ENCODE peak calls at places on chromosomes 6 and 20, in ten cellular contexts. J is PC-9, A is GM23338, O is HCT116, K is OCI-LY7, N is MM.1S, W is hepatocyte, D is GM23248, S is PC-3, Y is SK-N-SH. R is an unnamed sample.

GRCh38 chr6:33586108-33586640 is 6.1 kb upstream of the BAK1 start:
- DNase-seq in J (no peak), S (no peak), O (no peak), D (no peak), A (no peak), W (no peak), Y (no peak), K (no peak), N (no peak), R (no peak)

GRCh38 chr6:54992789-54993188 is 146.2 kb downstream of the FAM83B start:
- DNase-seq in Y (no peak), W (no peak), A (peak; percentile 68), D (peak; percentile 14), N (peak; percentile 61), O (no peak), S (no peak), J (no peak), K (peak; percentile 15), R (no peak)

GRCh38 chr6:16273266-16273665 is 34.9 kb downstream of the GMPR start:
- DNase-seq in N (no peak), D (peak; percentile 28), J (no peak), Y (no peak), K (no peak), O (no peak), W (peak; percentile 38), S (peak; percentile 11), A (no peak), R (no peak)

GRCh38 chr20:15141880-15142279 is 804.5 kb upstream of the FLRT3 start:
- DNase-seq in Y (no peak), D (no peak), N (no peak), W (no peak), K (no peak), J (no peak), O (no peak), A (no peak), S (no peak), R (no peak)

GRCh38 chr20:4051413-4052138 is 36.2 kb upstream of the RNF24 start:
- DNase-seq in W (no peak), N (no peak), S (no peak), Y (no peak), D (peak; percentile 32), A (no peak), J (no peak), O (no peak), K (no peak), R (no peak)

GRCh38 chr6:163309491-163310026 is 105.0 kb upstream of the QKI start:
- DNase-seq in K (no peak), J (peak; percentile 16), D (peak; percentile 11), N (no peak), S (peak; percentile 82), Y (no peak), W (no peak), O (no peak), A (no peak), R (no peak)

GRCh38 chr20:61067221-61067620 is 184.8 kb upstream of the CDH4 start:
- DNase-seq in Y (no peak), D (no peak), O (no peak), A (no peak), S (no peak), J (no peak), N (no peak), W (no peak), K (no peak), R (no peak)

GRCh38 chr6:170073846-170074245 is 217.0 kb downstream of the DLL1 start:
- DNase-seq in O (no peak), D (no peak), A (no peak), Y (no peak), S (no peak), W (no peak), N (no peak), J (no peak), K (no peak), R (no peak)

GRCh38 chr20:23966927-23967615 is 21.5 kb downstream of the GGTLC1 start:
- DNase-seq in J (no peak), W (no peak), O (no peak), N (no peak), D (no peak), K (no peak), S (no peak), Y (no peak), A (no peak), R (no peak)

GRCh38 chr20:7673841-7674240 is 266.4 kb downstream of the HAO1 start:
- DNase-seq in N (no peak), S (peak; percentile 97), A (no peak), J (no peak), W (no peak), K (no peak), Y (no peak), D (peak; percentile 68), O (no peak), R (no peak)

GRCh38 chr6:35052694-35053565 is 88.2 kb downstream of the TCP11 start:
- DNase-seq in A (no peak), S (no peak), D (peak; percentile 35), O (no peak), Y (no peak), W (peak; percentile 37), N (no peak), K (no peak), J (no peak), R (no peak)

GRCh38 chr6:63643862-63644261 is 8.3 kb downstream of the PHF3 start:
- DNase-seq in S (no peak), K (peak; percentile 58), W (peak; percentile 9), Y (no peak), D (peak; percentile 26), O (no peak), A (peak; percentile 60), N (peak; percentile 25), J (no peak), R (no peak)

GRCh38 chr6:63649269-63649668 is 13.7 kb downstream of the PHF3 start:
- DNase-seq in D (peak; percentile 25), W (no peak), N (no peak), A (no peak), K (no peak), J (no peak), O (no peak), Y (no peak), S (no peak), R (no peak)

GRCh38 chr6:63640062-63640461 is 4.5 kb downstream of the PHF3 start:
- DNase-seq in J (no peak), N (no peak), K (no peak), A (no peak), Y (no peak), O (no peak), D (peak; percentile 83), S (peak; percentile 63), W (no peak), R (no peak)

GRCh38 chr6:63649847-63650265 is 14.3 kb downstream of the PHF3 start:
- DNase-seq in O (no peak), N (no peak), S (peak; percentile 63), J (no peak), Y (no peak), D (no peak), W (no peak), K (no peak), A (no peak), R (no peak)

GRCh38 chr6:63644668-63645326 is 9.2 kb downstream of the PHF3 start:
- DNase-seq in W (no peak), S (no peak), D (peak; percentile 89), Y (no peak), A (no peak), J (no peak), O (no peak), K (no peak), N (no peak), R (no peak)
- H3K4me3 ChIP-seq in W (no peak overlapping the region), S (no peak overlapping the region), D (no peak overlapping the region), Y (no peak overlapping the region), A (no peak overlapping the region), J (no peak overlapping the region), O (no peak overlapping the region), K (no peak overlapping the region), N (no peak overlapping the region), R (no peak overlapping the region)

GRCh38 chr6:28811873-28812272 is 111.9 kb downstream of the TRIM27 start:
- DNase-seq in O (no peak), W (no peak), A (peak; percentile 56), D (no peak), J (no peak), S (peak; percentile 61), K (peak; percentile 11), N (no peak), Y (no peak), R (peak; percentile 46)

GRCh38 chr6:28809947-28810654 is 113.7 kb downstream of the TRIM27 start:
- DNase-seq in W (no peak), K (no peak), Y (no peak), O (no peak), S (no peak), D (peak; percentile 29), A (peak; percentile 75), J (no peak), N (no peak), R (no peak)

GRCh38 chr6:28812778-28813569 is 110.8 kb downstream of the TRIM27 start:
- DNase-seq in O (no peak), Y (no peak), D (no peak), S (no peak), W (no peak), N (no peak), A (no peak), K (no peak), J (no peak), R (no peak)

GRCh38 chr6:28808383-28808782 is 115.4 kb downstream of the TRIM27 start:
- DNase-seq in Y (no peak), O (no peak), S (no peak), W (no peak), D (no peak), K (no peak), N (no peak), J (no peak), A (no peak), R (no peak)

GRCh38 chr6:28810655-28811053 is 113.1 kb downstream of the TRIM27 start:
- DNase-seq in W (no peak), J (no peak), D (no peak), N (no peak), A (no peak), Y (no peak), K (no peak), S (no peak), O (no peak), R (no peak)
- H3K4me2 ChIP-seq in W (peak overlapping the region; percentile 81), J (peak overlapping the region; percentile 8), D (peak overlapping the region; percentile 76), N (no peak overlapping the region), A (peak overlapping the region; percentile 87), Y (peak overlapping the region; percentile 65), K (no peak overlapping the region), S (no peak overlapping the region), O (no peak overlapping the region), R (no peak overlapping the region)

DNA sequence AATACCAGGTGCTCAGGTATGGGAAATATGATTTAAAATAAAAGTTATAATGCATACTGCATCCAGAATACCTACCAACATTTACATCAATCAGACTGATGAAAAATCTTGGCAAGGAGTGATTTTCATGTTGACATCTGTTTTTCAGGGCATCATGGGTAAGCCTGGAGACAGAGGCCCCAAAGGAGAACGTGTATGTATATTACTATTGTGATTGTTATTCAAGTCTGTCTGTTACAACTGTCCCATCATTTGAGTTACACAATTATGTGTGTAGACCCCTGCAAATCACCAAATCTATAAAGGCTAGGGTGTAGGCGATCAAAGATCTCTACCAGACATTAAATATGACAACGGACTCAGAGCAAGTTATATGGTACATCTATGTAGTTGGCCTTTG is 118.2 kb downstream of the COL9A1 start:
- DNase-seq in Y (no peak), J (no peak), S (no peak), D (no peak), W (no peak), O (no peak), N (no peak), A (no peak), K (no peak), R (no peak)
- H3K9me2 ChIP-seq in Y (no peaks in the 10 kb centered on the region), J (no peaks in the 10 kb centered on the region), S (no peaks in the 10 kb centered on the region), D (no peaks in the 10 kb centered on the region), W (no peaks in the 10 kb centered on the region), O (no peaks in the 10 kb centered on the region), N (no peaks in the 10 kb centered on the region), A (peaks cover 5% of the 10 kb centered on the region), K (no peaks in the 10 kb centered on the region), R (no peaks in the 10 kb centered on the region)

GRCh38 chr6:7062445-7063162 is 45.2 kb upstream of the RREB1 start:
- DNase-seq in O (no peak), A (no peak), S (no peak), Y (no peak), N (no peak), D (no peak), J (no peak), K (no peak), W (no peak), R (no peak)
- H3K4me3 ChIP-seq in O (no peak overlapping the region), A (no peak overlapping the region), S (no peak overlapping the region), Y (no peak overlapping the region), N (no peak overlapping the region), D (no peak overlapping the region), J (no peak overlapping the region), K (no peak overlapping the region), W (no peak overlapping the region), R (no peak overlapping the region)